ENCODE peak calls at places on chromosomes 5 and 9, in ten cellular contexts. M is OCI-LY7, R is breast epithelium, V is spleen, K is GM23248, E is body of pancreas, W is right lobe of liver, B is sigmoid colon, D is upper lobe of right lung, O is IMR-90. C is an unnamed sample. For H3K4me1, the result is how much of the 10 kb centered on the place peaks cover.

GRCh38 chr5:52839285-52839684 is 51.6 kb downstream of the ITGA1 start:
- DNase-seq in B (no peak), E (no peak), R (no peak), O (no peak), V (no peak), W (no peak), D (no peak), M (no peak), K (no peak), C (no peak)

GRCh38 chr9:114513050-114513951 is 8.0 kb upstream of the WHRN start:
- DNase-seq in D (no peak), M (no peak), R (no peak), E (no peak), O (no peak), W (no peak), B (no peak), V (no peak), K (no peak), C (no peak)

GRCh38 chr9:121059998-121060636 is 10.0 kb upstream of the C5 start:
- DNase-seq in W (no peak), K (peak), R (no peak), D (no peak), M (peak), B (no peak), O (peak), E (peak), V (no peak), C (no peak)

GRCh38 chr9:90966475-90967150 is 165.0 kb downstream of the SYK start:
- DNase-seq in D (no peak), B (no peak), E (no peak), K (peak), W (no peak), R (no peak), V (no peak), O (peak), M (no peak), C (no peak)

GRCh38 chr9:83239787-83240186 is 176.8 kb upstream of the RASEF start:
- DNase-seq in D (no peak), B (no peak), V (no peak), O (no peak), M (no peak), R (no peak), K (no peak), W (no peak), E (no peak), C (no peak)

GRCh38 chr9:132864691-132865090 is 13.4 kb downstream of the AK8 start:
- DNase-seq in E (no peak), M (no peak), V (no peak), W (no peak), K (no peak), O (no peak), D (no peak), R (no peak), B (no peak), C (no peak)

GRCh38 chr5:131622633-131623032 is 12.4 kb downstream of the RAPGEF6 start:
- DNase-seq in B (no peak), V (no peak), K (peak), R (no peak), W (no peak), D (no peak), E (no peak), O (peak), M (no peak), C (no peak)

GRCh38 chr5:147188200-147189108 is 46.4 kb upstream of the STK32A start:
- DNase-seq in D (no peak), W (no peak), K (peak), B (no peak), R (no peak), E (peak), V (no peak), M (peak), O (peak), C (no peak)

GRCh38 chr9:81427870-81428269 is 261.5 kb downstream of the TLE1 start:
- DNase-seq in D (no peak), O (peak), W (no peak), K (peak), B (no peak), V (no peak), M (no peak), R (no peak), E (no peak), C (no peak)

GRCh38 chr5:169350759-169351240 is 49.9 kb upstream of the SLIT3 start:
- DNase-seq in B (no peak), D (no peak), K (peak), E (peak), O (peak), M (no peak), W (no peak), R (no peak), V (no peak), C (peak)

GRCh38 chr9:80650964-80651555 is 1038.3 kb downstream of the TLE1 start:
- DNase-seq in V (no peak), K (no peak), B (no peak), D (no peak), O (peak), W (no peak), R (no peak), E (no peak), M (no peak), C (no peak)

GRCh38 chr9:70602364-70603019 is 188.0 kb upstream of the KLF9 start:
- DNase-seq in M (peak), R (no peak), O (peak), B (peak), E (peak), W (no peak), K (peak), V (no peak), D (no peak), C (no peak)

GRCh38 chr5:178238711-178239592 is 6.3 kb upstream of the PHYKPL start:
- DNase-seq in O (no peak), D (no peak), K (no peak), W (peak), E (no peak), V (peak), B (no peak), M (no peak), R (no peak), C (no peak)

GRCh38 chr9:15349892-15350761 is 43.1 kb upstream of the TTC39B start:
- DNase-seq in M (no peak), V (no peak), R (no peak), K (peak), B (no peak), O (peak), W (no peak), E (no peak), D (no peak), C (peak)

GRCh38 chr9:27572566-27572917 is 739 bp downstream of the C9orf72 start:
- DNase-seq in W (no peak), E (peak), O (no peak), V (no peak), R (no peak), B (peak), K (peak), D (no peak), M (peak), C (no peak)

GRCh38 chr5:135745897-135746500 is 88.5 kb upstream of the SLC25A48 start:
- DNase-seq in E (no peak), R (no peak), W (no peak), K (no peak), V (no peak), B (no peak), D (no peak), M (no peak), O (no peak), C (no peak)

GRCh38 chr5:28344803-28345433 is 1306.5 kb upstream of the CDH9 start:
- DNase-seq in W (no peak), B (no peak), K (peak), O (no peak), E (no peak), R (no peak), V (no peak), D (no peak), M (peak), C (no peak)

GRCh38 chr5:115605436-115605835 is 3.2 kb upstream of the TICAM2 start:
- DNase-seq in R (no peak), K (no peak), V (no peak), O (no peak), E (no peak), B (no peak), W (no peak), M (no peak), D (no peak), C (no peak)

GRCh38 chr9:131348631-131349521 is 45.0 kb upstream of the PRRC2B start:
- DNase-seq in W (peak), V (peak), B (no peak), D (peak), R (no peak), K (no peak), O (no peak), M (no peak), E (no peak), C (peak)

GRCh38 chr9:77848897-77849296 is 182.7 kb downstream of the GNAQ start:
- DNase-seq in W (no peak), K (peak), M (no peak), E (peak), D (no peak), B (peak), R (no peak), V (no peak), O (peak), C (peak)

GRCh38 chr5:68973696-68974095 is 120.1 kb upstream of the SLC30A5 start:
- DNase-seq in V (no peak), O (no peak), M (no peak), D (no peak), W (no peak), B (no peak), E (no peak), R (no peak), K (no peak), C (no peak)

GRCh38 chr5:109310315-109310714 is 99.5 kb downstream of the PJA2 start:
- DNase-seq in K (no peak), V (no peak), O (no peak), B (no peak), W (no peak), E (no peak), R (no peak), D (no peak), M (no peak), C (no peak)

GRCh38 chr9:94881946-94882345 is 155.4 kb downstream of the AOPEP start:
- DNase-seq in W (no peak), M (peak), E (no peak), D (no peak), B (no peak), O (no peak), V (no peak), R (no peak), K (no peak), C (no peak)

GRCh38 chr5:149325166-149325735 is 20.0 kb upstream of the GRPEL2 start:
- DNase-seq in E (no peak), W (no peak), M (no peak), R (no peak), D (no peak), V (no peak), B (no peak), K (no peak), O (peak), C (no peak)

GRCh38 chr9:9942764-9943424 is 669.9 kb downstream of the PTPRD start:
- DNase-seq in M (peak), W (peak), O (peak), V (peak), K (peak), R (no peak), E (peak), B (no peak), D (peak), C (peak)

GRCh38 chr9:18826248-18826647 is 206.8 kb downstream of the SAXO1 start:
- DNase-seq in V (no peak), E (no peak), K (no peak), B (no peak), D (no peak), R (no peak), M (no peak), O (no peak), W (no peak), C (no peak)

GRCh38 chr5:127076730-127077129 is 3.4 kb upstream of the C5orf63 start:
- DNase-seq in M (no peak), R (no peak), E (no peak), D (no peak), B (no peak), V (no peak), W (no peak), O (peak), K (peak), C (no peak)

GRCh38 chr9:114551750-114552685 is 35.6 kb upstream of the ATP6V1G1 start:
- DNase-seq in K (peak), V (no peak), R (peak), M (no peak), W (no peak), O (peak), D (no peak), E (peak), B (peak), C (peak)

GRCh38 chr5:150516011-150516410 is 8.1 kb downstream of the NDST1 start:
- DNase-seq in M (no peak), E (peak), V (no peak), R (no peak), D (no peak), O (peak), K (peak), W (no peak), B (no peak), C (no peak)

DNA sequence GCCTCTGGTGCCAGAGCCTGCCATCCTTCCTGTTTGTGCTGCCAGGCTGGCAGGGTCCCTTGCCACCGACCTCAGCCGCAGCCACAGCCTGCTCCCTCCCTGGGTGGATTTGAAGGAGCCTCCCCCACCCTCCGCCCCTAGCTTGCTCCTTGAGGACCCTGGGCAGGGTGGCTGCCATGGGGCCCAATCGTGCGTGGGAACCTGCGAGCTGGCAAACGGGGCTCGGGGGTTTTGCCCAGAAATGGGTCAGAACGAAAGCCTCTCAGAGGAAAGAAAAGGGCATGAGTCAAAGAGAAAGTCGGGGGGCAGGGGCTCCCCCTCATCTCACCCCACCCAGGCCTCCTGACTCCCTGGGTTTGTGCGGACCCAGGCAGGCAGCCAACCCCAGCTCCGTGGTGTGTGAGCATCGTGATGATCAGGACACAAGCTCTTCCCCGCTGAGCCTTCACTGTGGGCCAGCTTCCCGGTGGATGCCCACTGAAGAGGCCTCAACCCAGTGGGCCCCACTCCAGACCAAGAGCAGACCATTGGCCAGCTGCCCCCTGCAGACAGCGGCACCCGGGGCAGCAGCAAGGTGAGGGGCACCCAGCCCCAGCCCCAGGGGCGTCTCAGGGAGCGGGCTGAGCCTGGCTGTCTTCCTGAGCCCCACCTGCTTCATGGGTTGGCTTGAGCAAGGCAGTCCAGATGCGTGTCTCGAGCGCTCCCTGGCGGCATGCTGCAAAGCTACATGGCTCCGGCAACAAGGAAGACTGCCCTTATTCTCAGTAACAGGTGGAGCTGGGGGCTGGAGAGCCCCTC is 3.0 kb upstream of the FUT7 start:
- DNase-seq in K (peak), O (peak), R (peak), W (peak), V (peak), E (peak), B (peak), M (peak), D (peak), C (peak)
- H3K4me3 ChIP-seq in K (no peak), O (no peak), R (peak), W (no peak), V (peak), E (no peak), B (no peak), M (no peak), D (no peak), C (no peak)

DNA sequence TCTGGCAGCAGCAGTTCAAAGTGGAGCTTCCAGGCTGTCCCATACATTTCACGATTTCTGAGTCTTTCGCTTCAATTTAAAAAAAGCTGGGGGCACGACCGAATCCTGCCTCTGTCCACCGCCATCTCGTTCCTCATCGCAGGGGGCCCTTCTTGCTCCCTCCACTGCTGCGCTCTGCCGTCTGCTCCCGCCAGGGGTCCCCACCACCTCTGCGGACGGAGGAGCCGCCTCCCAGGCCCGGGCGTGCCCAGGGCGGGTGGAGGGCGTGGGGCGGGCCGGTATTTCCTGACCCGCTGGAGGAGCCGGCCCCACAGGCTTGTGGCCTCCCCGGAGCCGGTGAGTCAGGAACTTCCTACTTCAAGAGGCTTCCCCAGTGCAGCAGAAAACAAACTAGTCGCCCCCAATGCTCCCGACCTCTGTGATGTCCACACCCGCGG is 50.4 kb downstream of the USP20 start:
- DNase-seq in O (peak), R (peak), M (peak), K (peak), V (peak), E (peak), W (peak), D (peak), B (peak), C (peak)
- H3K27ac ChIP-seq in O (peak), R (peak), M (peak), K (peak), V (peak), E (peak), W (peak), D (peak), B (peak), C (no peak)

DNA sequence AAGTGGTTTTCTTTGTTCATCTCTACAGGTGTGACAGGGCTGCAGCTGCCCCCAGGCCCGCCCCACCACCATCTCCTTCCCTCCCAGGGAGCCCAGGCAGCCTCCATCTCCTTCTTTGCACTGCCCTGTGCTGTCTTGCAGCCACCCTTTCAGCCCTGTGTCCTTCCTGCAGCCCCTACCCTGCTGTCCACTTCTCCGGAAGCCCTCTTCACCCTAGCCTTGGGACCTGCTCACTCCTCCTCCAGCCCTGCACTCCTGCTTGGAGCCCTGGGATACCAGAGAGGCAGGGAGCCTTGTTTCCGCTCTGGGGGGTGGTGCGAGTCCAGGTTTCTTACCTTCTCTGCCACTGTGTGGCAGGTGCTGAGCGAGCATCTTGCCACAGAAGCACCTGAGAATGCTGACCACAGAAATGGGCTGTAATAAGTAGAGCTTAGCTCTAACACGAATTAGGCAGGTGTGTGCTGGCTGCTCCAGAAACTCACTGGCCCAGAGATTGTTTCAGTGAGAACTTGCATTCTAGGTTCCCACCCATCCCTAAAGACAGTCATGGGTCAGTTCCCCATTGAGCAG is 51.3 kb upstream of the GADD45G start:
- DNase-seq in V (no peak), M (peak), W (peak), E (no peak), K (no peak), R (no peak), D (no peak), O (no peak), B (no peak), C (no peak)
- H3K4me1 ChIP-seq in V (half or more), M (under half), W (under half), E (under half), K (under half), R (under half), D (under half), O (under half), B (under half), C (under half)

GRCh38 chr9:134293576-134294227 is 32.6 kb upstream of the RXRA start:
- DNase-seq in W (peak), R (no peak), B (no peak), E (no peak), O (no peak), V (peak), D (no peak), M (no peak), K (peak), C (peak)
- H3K4me3 ChIP-seq in W (no peak), R (peak), B (peak), E (no peak), O (no peak), V (peak), D (peak), M (no peak), K (peak), C (no peak)

GRCh38 chr5:143063175-143063970 is 293.2 kb downstream of the ARHGAP26 start:
- DNase-seq in V (no peak), W (no peak), M (no peak), B (peak), R (no peak), D (no peak), O (peak), K (no peak), E (peak), C (peak)
- H3K27ac ChIP-seq in V (peak), W (no peak), M (no peak), B (peak), R (peak), D (peak), O (peak), K (no peak), E (no peak), C (no peak)

DNA sequence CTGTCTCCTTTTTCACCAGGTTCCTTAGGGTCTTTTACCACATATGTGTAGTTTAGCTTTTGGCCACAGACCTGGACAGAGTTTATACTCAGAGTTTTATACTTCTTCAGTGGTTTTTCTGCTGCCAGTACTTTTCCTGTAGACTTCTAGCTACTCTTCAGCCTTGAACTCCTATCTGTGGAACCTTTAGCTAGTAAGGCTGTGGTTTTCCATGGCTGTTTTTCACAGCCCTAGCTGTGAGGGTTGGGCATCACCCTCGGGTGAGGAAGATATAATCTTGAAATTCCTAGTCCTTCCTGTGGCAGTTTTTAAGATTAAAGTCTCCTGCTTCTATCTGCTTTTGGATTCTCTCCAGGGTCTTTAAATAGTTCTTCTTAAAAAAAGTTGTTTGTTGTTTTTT is 109.1 kb downstream of the FGF1 start:
- DNase-seq in O (no peak), K (no peak), R (no peak), M (no peak), B (no peak), V (no peak), E (no peak), D (no peak), W (no peak), C (no peak)
- H3K4me1 ChIP-seq in O (under half), K (under half), R (under half), M (under half), B (under half), V (under half), E (under half), D (under half), W (under half), C (under half)